ENCODE peak calls at places on chromosomes 3 and 15, in seven cellular contexts. T is CD4-positive, alpha-beta T cell; G is NCI-H1105 treated with DMSO at 0.1 percent for 48 hours; J is HS-27A; R is posterior cingulate gyrus; F is foreskin fibroblast; E is activated CD4-positive, alpha-beta T cell treated with anti-CD3 and anti-CD28 coated beads for 24 hours. Z is an unnamed sample.

GRCh38 chr3:124217542-124217941 is 225.6 kb upstream of the ROPN1 start:
- DNase-seq in T (no peak), G (no peak), J (peak; percentile 43), R (no peak), F (peak; percentile 45), E (no peak), Z (peak; percentile 68)

GRCh38 chr15:39444729-39445470 is 136.0 kb upstream of the THBS1 start:
- DNase-seq in T (no peak), G (no peak), J (no peak), R (no peak), F (no peak), E (no peak), Z (no peak)

GRCh38 chr15:56390739-56391267 is 25.6 kb downstream of the TEX9 start:
- DNase-seq in T (no peak), G (no peak), J (no peak), R (no peak), F (no peak), E (no peak), Z (no peak)

GRCh38 chr3:42353632-42354031 is 56.8 kb downstream of the LYZL4 start:
- DNase-seq in T (no peak), G (no peak), J (no peak), R (no peak), F (no peak), E (no peak), Z (no peak)

GRCh38 chr3:172692751-172693310 is 18.0 kb downstream of the NCEH1 start:
- DNase-seq in T (no peak), G (no peak), J (no peak), R (no peak), F (no peak), E (no peak), Z (peak; percentile 26)

GRCh38 chr3:17140670-17141505 is 256.1 kb downstream of the PLCL2 start:
- DNase-seq in T (no peak), G (no peak), J (no peak), R (peak; percentile 41), F (no peak), E (no peak), Z (peak; percentile 10)

GRCh38 chr3:124582196-124582595 is 148.1 kb upstream of the UMPS start:
- DNase-seq in T (no peak), G (no peak), J (no peak), R (no peak), F (no peak), E (no peak), Z (no peak)

GRCh38 chr3:175274474-175275218 is 415.5 kb downstream of the NAALADL2 start:
- DNase-seq in T (no peak), G (peak; percentile 33), J (no peak), R (no peak), F (no peak), E (no peak), Z (no peak)

GRCh38 chr15:70430029-70430428 is 332.3 kb upstream of the TLE3 start:
- DNase-seq in T (no peak), G (no peak), J (peak; percentile 5), R (no peak), F (peak; percentile 33), E (no peak), Z (no peak)

GRCh38 chr3:178420033-178420432 is 116.2 kb upstream of the KCNMB2 start:
- DNase-seq in T (no peak), G (peak; percentile 67), J (no peak), R (no peak), F (no peak), E (no peak), Z (no peak)

GRCh38 chr3:182795383-182795782 is 2.1 kb downstream of the ATP11B start:
- DNase-seq in T (no peak), G (no peak), J (no peak), R (no peak), F (no peak), E (peak; percentile 2), Z (peak; percentile 66)

Z was measured in RPMI8226.